ENCODE peak calls at places on chromosomes 13 and 19, in seven cellular contexts. One of them, this sample, is unnamed.

GRCh38 chr19:52992109-52993004 is 21.4 kb upstream of the ERVV-1 start:
- DNase-seq in activated naive CD8-positive, alpha-beta T cell treated with anti-CD3 and anti-CD28 coated beads, Interleukin-2, amount 50 U/mL, for 24 hours: no peak
- DNase-seq in H54: no peak
- DNase-seq in NCI-H1417: no peak
- DNase-seq in activated naive CD4-positive, alpha-beta T cell treated with anti-CD3 and anti-CD28 coated beads for 36 hours: peak
- DNase-seq in stomach: peak
- DNase-seq in stimulated activated CD4-positive, alpha-beta T cell treated with anti-CD3 and anti-CD28 coated beads, Interleukin-1b, Interleukin-23, amount 100 ng/mL, for 1 hour: no peak
- DNase-seq in this sample: no peak

GRCh38 chr19:53057904-53058579 is 13.5 kb downstream of the ERVV-2 start:
- DNase-seq in activated naive CD8-positive, alpha-beta T cell treated with anti-CD3 and anti-CD28 coated beads, Interleukin-2, amount 50 U/mL, for 24 hours: no peak
- DNase-seq in stomach: no peak
- DNase-seq in stimulated activated CD4-positive, alpha-beta T cell treated with anti-CD3 and anti-CD28 coated beads, Interleukin-1b, Interleukin-23, amount 100 ng/mL, for 1 hour: no peak
- DNase-seq in activated naive CD4-positive, alpha-beta T cell treated with anti-CD3 and anti-CD28 coated beads for 36 hours: peak
- DNase-seq in H54: no peak
- DNase-seq in NCI-H1417: peak
- DNase-seq in this sample: no peak

GRCh38 chr13:32116210-32116609 is 84.6 kb downstream of the FRY start:
- DNase-seq in stimulated activated CD4-positive, alpha-beta T cell treated with anti-CD3 and anti-CD28 coated beads, Interleukin-1b, Interleukin-23, amount 100 ng/mL, for 1 hour: no peak
- DNase-seq in activated naive CD4-positive, alpha-beta T cell treated with anti-CD3 and anti-CD28 coated beads for 36 hours: no peak
- DNase-seq in H54: no peak
- DNase-seq in NCI-H1417: no peak
- DNase-seq in stomach: no peak
- DNase-seq in activated naive CD8-positive, alpha-beta T cell treated with anti-CD3 and anti-CD28 coated beads, Interleukin-2, amount 50 U/mL, for 24 hours: no peak
- DNase-seq in this sample: no peak

GRCh38 chr13:37870895-37871550 is 1.5 kb upstream of the TRPC4 start:
- DNase-seq in stomach: no peak
- DNase-seq in H54: no peak
- DNase-seq in stimulated activated CD4-positive, alpha-beta T cell treated with anti-CD3 and anti-CD28 coated beads, Interleukin-1b, Interleukin-23, amount 100 ng/mL, for 1 hour: no peak
- DNase-seq in activated naive CD4-positive, alpha-beta T cell treated with anti-CD3 and anti-CD28 coated beads for 36 hours: no peak
- DNase-seq in activated naive CD8-positive, alpha-beta T cell treated with anti-CD3 and anti-CD28 coated beads, Interleukin-2, amount 50 U/mL, for 24 hours: no peak
- DNase-seq in NCI-H1417: no peak
- DNase-seq in this sample: peak

GRCh38 chr13:26695360-26695705 is 65.3 kb downstream of the GPR12 start:
- DNase-seq in activated naive CD4-positive, alpha-beta T cell treated with anti-CD3 and anti-CD28 coated beads for 36 hours: no peak
- DNase-seq in stimulated activated CD4-positive, alpha-beta T cell treated with anti-CD3 and anti-CD28 coated beads, Interleukin-1b, Interleukin-23, amount 100 ng/mL, for 1 hour: no peak
- DNase-seq in H54: no peak
- DNase-seq in stomach: no peak
- DNase-seq in activated naive CD8-positive, alpha-beta T cell treated with anti-CD3 and anti-CD28 coated beads, Interleukin-2, amount 50 U/mL, for 24 hours: no peak
- DNase-seq in NCI-H1417: no peak
- DNase-seq in this sample: no peak

GRCh38 chr13:53007872-53008271 is 20.7 kb upstream of the OLFM4 start:
- DNase-seq in activated naive CD4-positive, alpha-beta T cell treated with anti-CD3 and anti-CD28 coated beads for 36 hours: no peak
- DNase-seq in stimulated activated CD4-positive, alpha-beta T cell treated with anti-CD3 and anti-CD28 coated beads, Interleukin-1b, Interleukin-23, amount 100 ng/mL, for 1 hour: no peak
- DNase-seq in NCI-H1417: no peak
- DNase-seq in activated naive CD8-positive, alpha-beta T cell treated with anti-CD3 and anti-CD28 coated beads, Interleukin-2, amount 50 U/mL, for 24 hours: no peak
- DNase-seq in stomach: no peak
- DNase-seq in H54: no peak
- DNase-seq in this sample: no peak

GRCh38 chr13:82129281-82129680 is 1753.0 kb downstream of the SLITRK1 start:
- DNase-seq in stimulated activated CD4-positive, alpha-beta T cell treated with anti-CD3 and anti-CD28 coated beads, Interleukin-1b, Interleukin-23, amount 100 ng/mL, for 1 hour: no peak
- DNase-seq in NCI-H1417: no peak
- DNase-seq in activated naive CD4-positive, alpha-beta T cell treated with anti-CD3 and anti-CD28 coated beads for 36 hours: no peak
- DNase-seq in stomach: no peak
- DNase-seq in H54: no peak
- DNase-seq in activated naive CD8-positive, alpha-beta T cell treated with anti-CD3 and anti-CD28 coated beads, Interleukin-2, amount 50 U/mL, for 24 hours: no peak
- DNase-seq in this sample: no peak

GRCh38 chr19:54114340-54114826 is 1.1 kb downstream of the TFPT start:
- DNase-seq in activated naive CD4-positive, alpha-beta T cell treated with anti-CD3 and anti-CD28 coated beads for 36 hours: peak
- DNase-seq in activated naive CD8-positive, alpha-beta T cell treated with anti-CD3 and anti-CD28 coated beads, Interleukin-2, amount 50 U/mL, for 24 hours: peak
- DNase-seq in stomach: peak
- DNase-seq in stimulated activated CD4-positive, alpha-beta T cell treated with anti-CD3 and anti-CD28 coated beads, Interleukin-1b, Interleukin-23, amount 100 ng/mL, for 1 hour: no peak
- DNase-seq in H54: no peak
- DNase-seq in NCI-H1417: no peak
- DNase-seq in this sample: no peak

GRCh38 chr19:12796146-12797071 is 5.1 kb downstream of the JUNB start:
- DNase-seq in H54: no peak
- DNase-seq in NCI-H1417: peak
- DNase-seq in stomach: peak
- DNase-seq in stimulated activated CD4-positive, alpha-beta T cell treated with anti-CD3 and anti-CD28 coated beads, Interleukin-1b, Interleukin-23, amount 100 ng/mL, for 1 hour: no peak
- DNase-seq in activated naive CD8-positive, alpha-beta T cell treated with anti-CD3 and anti-CD28 coated beads, Interleukin-2, amount 50 U/mL, for 24 hours: peak
- DNase-seq in activated naive CD4-positive, alpha-beta T cell treated with anti-CD3 and anti-CD28 coated beads for 36 hours: peak
- DNase-seq in this sample: peak